ENCODE peak calls at places on chromosomes 7 and 10, in four cellular contexts. B is tibial artery; Z is CD8-positive, alpha-beta T cell; J is esophagus squamous epithelium. F is an unnamed sample. For H3K4me1, the result is how much of the 10 kb centered on the place peaks cover.

GRCh38 chr7:139813689-139814088 is 15.4 kb upstream of the TBXAS1 start:
- DNase-seq in B (no peak), Z (no peak), J (no peak), F (no peak)

GRCh38 chr7:41573017-41573416 is 129.9 kb downstream of the INHBA start:
- DNase-seq in Z (no peak), J (no peak), B (no peak), F (no peak)

GRCh38 chr7:30804078-30804661 is 33.0 kb downstream of the MINDY4 start:
- DNase-seq in J (no peak), B (no peak), Z (no peak), F (no peak)

GRCh38 chr10:15678851-15679250 is 40.9 kb downstream of the ITGA8 start:
- DNase-seq in Z (no peak), B (no peak), J (no peak), F (no peak)

GRCh38 chr10:71998840-71999194 is 34.6 kb downstream of the CHST3 start:
- DNase-seq in B (peak), Z (no peak), J (no peak), F (peak)

GRCh38 chr10:13001041-13001886 is at the start of gene CCDC3:
- DNase-seq in B (peak), J (no peak), Z (no peak), F (peak)

GRCh38 chr10:86803156-86803555 is 46.7 kb downstream of the BMPR1A start:
- DNase-seq in J (no peak), B (no peak), Z (no peak), F (no peak)

GRCh38 chr10:9848981-9849380 is 1168.7 kb upstream of the CELF2 start:
- DNase-seq in Z (no peak), B (no peak), J (no peak), F (no peak)

GRCh38 chr10:34713875-34714274 is 101.2 kb downstream of the PARD3 start:
- DNase-seq in J (no peak), Z (no peak), B (no peak), F (no peak)

GRCh38 chr7:138023618-138024333 is 21.9 kb upstream of the CREB3L2 start:
- DNase-seq in Z (no peak), B (no peak), J (no peak), F (no peak)

GRCh38 chr7:155052982-155053381 is 17.1 kb upstream of the HTR5A start:
- DNase-seq in B (no peak), J (no peak), Z (no peak), F (no peak)

GRCh38 chr7:141153231-141153630 is 79.4 kb downstream of the TMEM178B start:
- DNase-seq in J (no peak), Z (no peak), B (no peak), F (no peak)

GRCh38 chr7:2523461-2523905 is 3.9 kb downstream of the LFNG start:
- DNase-seq in B (no peak), J (no peak), Z (no peak), F (no peak)
- H3K4me1 ChIP-seq in B (under half), J (half or more), Z (half or more), F (under half)

GRCh38 chr10:114874827-114875541 is 53.4 kb downstream of the FHIP2A start:
- DNase-seq in J (no peak), B (no peak), Z (peak), F (no peak)
- TF ChIP-seq CTCF in J (no peak), B (no peak), Z (no peak), F (no peak)

GRCh38 chr7:24255139-24255538 is 28.9 kb upstream of the NPY start:
- DNase-seq in B (no peak), Z (no peak), J (no peak), F (no peak)
- H3K4me1 ChIP-seq in B (under half), Z (under half), J (under half), F (under half)

DNA sequence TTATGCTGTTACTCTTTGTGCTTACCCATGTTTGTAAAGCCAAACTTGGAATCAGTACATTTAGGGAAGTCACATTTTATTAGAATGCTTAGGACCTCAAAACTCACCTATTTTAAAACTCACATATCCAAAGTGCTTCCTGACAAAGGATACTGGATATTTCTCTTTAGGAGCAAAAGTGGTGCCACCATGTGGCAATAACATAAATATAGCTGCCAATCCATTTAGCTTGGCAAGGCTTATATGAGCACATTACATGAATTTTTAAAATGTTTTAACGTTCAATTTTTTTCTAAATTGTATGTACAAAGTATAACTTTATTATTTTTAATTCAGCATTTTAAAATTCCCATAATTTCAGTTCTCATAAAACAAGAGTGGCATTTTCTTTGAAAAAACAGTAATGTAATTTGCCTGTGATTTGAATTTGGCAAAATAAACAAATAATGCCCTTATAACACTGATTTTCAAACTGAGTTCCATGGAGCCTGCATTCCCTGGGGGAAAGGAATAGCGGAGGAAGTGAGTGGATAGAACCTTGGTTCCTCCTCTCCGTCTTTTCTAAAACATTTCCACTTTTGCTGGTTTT is 75.4 kb downstream of the HDAC9 start:
- DNase-seq in B (no peak), Z (no peak), J (no peak), F (no peak)
- TF ChIP-seq CTCF in B (peak), Z (no peak), J (peak), F (no peak)

F was measured in ovary.